ENCODE peak calls at places on chromosomes 11 and 22, in seven cellular contexts. B, Q, X, A, N, S and E are unnamed samples.

GRCh38 chr22:42844756-42845155 is 12.3 kb downstream of the ARFGAP3 start:
- DNase-seq in B (no peak), X (no peak), A (peak), N (peak), S (peak), Q (no peak), E (no peak)

GRCh38 chr22:24141586-24141985 is 39.7 kb upstream of the SUSD2 start:
- DNase-seq in X (no peak), B (no peak), A (peak), S (peak), N (no peak), Q (no peak), E (no peak)

GRCh38 chr22:45455212-45455611 is 41.7 kb downstream of the RIBC2 start:
- DNase-seq in Q (no peak), S (no peak), A (no peak), X (no peak), B (no peak), N (no peak), E (no peak)

GRCh38 chr22:30665786-30666185 is 1.9 kb downstream of the DUSP18 start:
- DNase-seq in B (no peak), A (no peak), Q (no peak), N (no peak), S (no peak), X (no peak), E (no peak)

GRCh38 chr11:41536001-41536568 is 76.6 kb upstream of the LRRC4C start:
- DNase-seq in Q (no peak), S (no peak), X (no peak), B (no peak), A (no peak), N (no peak), E (no peak)

GRCh38 chr11:31619980-31620379 is 110.4 kb downstream of the ELP4 start:
- DNase-seq in B (no peak), X (no peak), S (no peak), Q (no peak), N (no peak), A (no peak), E (no peak)

GRCh38 chr11:3152471-3153110 is 12.5 kb downstream of the OSBPL5 start:
- DNase-seq in B (no peak), S (no peak), Q (no peak), A (peak), X (no peak), N (no peak), E (no peak)

GRCh38 chr11:126647735-126648134 is 292.2 kb downstream of the ST3GAL4 start:
- DNase-seq in S (peak), B (peak), N (peak), X (no peak), A (peak), Q (no peak), E (no peak)

GRCh38 chr11:19404787-19405186 is 164.0 kb upstream of the E2F8 start:
- DNase-seq in N (no peak), Q (no peak), A (no peak), B (no peak), S (no peak), X (no peak), E (no peak)

GRCh38 chr11:19409307-19409706 is 168.6 kb upstream of the E2F8 start:
- DNase-seq in B (no peak), S (no peak), N (no peak), Q (no peak), A (no peak), X (no peak), E (no peak)

GRCh38 chr11:19403196-19403895 is 162.6 kb upstream of the E2F8 start:
- DNase-seq in B (no peak), S (no peak), Q (no peak), N (no peak), A (no peak), X (no peak), E (no peak)

GRCh38 chr11:19407692-19408091 is 166.9 kb upstream of the E2F8 start:
- DNase-seq in S (no peak), Q (no peak), B (no peak), A (no peak), X (no peak), N (no peak), E (no peak)

GRCh38 chr11:19405966-19406365 is 165.2 kb upstream of the E2F8 start:
- DNase-seq in N (no peak), A (no peak), Q (no peak), S (no peak), X (no peak), B (no peak), E (no peak)
- H4K8ac ChIP-seq in N (no peak), A (no peak), Q (no peak), S (no peak), X (no peak), B (no peak), E (no peak)

GRCh38 chr11:34631737-34632104 is 10.8 kb downstream of the EHF start:
- DNase-seq in X (no peak), B (no peak), Q (no peak), A (no peak), S (no peak), N (no peak), E (no peak)
- H4K8ac ChIP-seq in X (no peak), B (no peak), Q (no peak), A (no peak), S (no peak), N (no peak), E (no peak)

DNA sequence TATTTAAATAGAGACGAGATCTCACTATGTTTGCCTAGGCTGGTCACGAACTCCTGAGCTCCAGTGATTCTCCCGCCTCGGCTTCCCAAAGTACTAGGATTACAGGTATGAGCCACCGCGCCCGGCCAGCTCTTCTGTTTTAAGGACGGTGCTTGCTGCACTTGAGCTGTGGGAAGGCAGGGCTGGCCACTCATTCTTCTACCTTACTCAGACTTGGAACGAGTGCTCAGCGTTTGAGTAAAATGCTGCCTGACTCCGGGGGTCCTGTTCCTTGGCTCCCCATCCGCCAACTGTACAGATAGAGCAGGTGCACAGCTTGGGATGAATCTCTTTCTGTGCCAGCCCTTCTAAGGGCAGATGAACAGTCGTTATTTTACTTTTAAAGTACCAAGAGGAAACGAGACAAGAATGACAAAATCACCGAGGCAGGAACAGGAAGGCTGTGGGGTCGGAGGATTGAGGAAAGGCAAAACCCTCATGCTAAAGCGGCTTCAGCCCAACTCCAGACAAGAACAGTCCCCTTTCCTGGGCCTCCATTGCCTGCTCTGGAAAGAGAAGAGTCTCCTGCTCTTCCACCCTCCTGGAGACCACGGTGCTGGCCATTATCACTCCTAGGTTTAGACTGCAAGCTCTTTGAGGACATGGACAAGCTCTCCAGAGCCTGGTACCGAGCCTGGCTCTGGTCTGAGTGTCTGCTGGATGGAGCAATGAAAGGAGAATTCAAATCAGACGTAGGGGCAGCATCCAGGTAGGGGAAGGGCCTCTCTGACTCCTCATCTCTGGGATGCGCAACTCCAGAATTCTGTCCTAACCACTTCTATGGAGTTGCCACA is 1.0 kb upstream of the SUN2 start:
- DNase-seq in A (no peak), X (no peak), N (peak), B (no peak), S (no peak), Q (no peak), E (no peak)
- H4K8ac ChIP-seq in A (peak), X (no peak), N (no peak), B (no peak), S (no peak), Q (no peak), E (no peak)

DNA sequence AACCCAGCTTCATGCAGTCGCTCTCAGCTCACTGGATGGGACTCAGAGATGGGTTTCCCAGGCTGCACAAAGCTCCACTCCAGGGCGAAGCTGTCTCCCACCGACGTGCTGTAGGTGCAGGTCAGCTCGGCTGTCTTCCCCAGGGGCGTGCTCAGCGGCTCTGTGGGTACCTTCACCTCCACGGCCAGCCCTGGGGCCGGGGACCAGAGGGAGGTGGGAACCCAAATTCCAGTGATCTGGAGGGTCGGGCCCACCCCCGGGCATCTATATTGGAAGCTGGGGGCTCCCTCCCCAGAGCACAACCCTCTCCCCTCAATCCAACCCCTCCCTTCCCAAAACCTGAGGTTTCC is 689 bp downstream of the VSIG2 start:
- DNase-seq in X (no peak), Q (peak), B (no peak), A (no peak), S (no peak), N (no peak), E (peak)
- H4K8ac ChIP-seq in X (peak), Q (no peak), B (no peak), A (no peak), S (no peak), N (no peak), E (no peak)